ENCODE peak calls at places on chromosomes 6 and 20, in ten cellular contexts. One of them, this sample, is unnamed.

GRCh38 chr20:38941726-38942389 is 15.6 kb downstream of the FAM83D start:
- DNase-seq in SK-N-SH: no peak
- DNase-seq in effector CD4-positive, alpha-beta T cell: no peak
- DNase-seq in OCI-LY7: no peak
- DNase-seq in dermis blood vessel endothelial cell: no peak
- DNase-seq in activated gamma-delta T cell treated with anti-CD3 and anti-CD28 coated beads, Interleukin-2, amount 50 U/mL, for 16 hours: no peak
- DNase-seq in hypothalamus: no peak
- DNase-seq in germinal center: no peak
- DNase-seq in cardiac muscle cell: no peak
- DNase-seq in SHP77: no peak
- DNase-seq in this sample: no peak

GRCh38 chr20:44384423-44385027 is 29.0 kb downstream of the HNF4A start:
- DNase-seq in SK-N-SH: peak
- DNase-seq in effector CD4-positive, alpha-beta T cell: peak
- DNase-seq in OCI-LY7: peak
- DNase-seq in dermis blood vessel endothelial cell: peak
- DNase-seq in activated gamma-delta T cell treated with anti-CD3 and anti-CD28 coated beads, Interleukin-2, amount 50 U/mL, for 16 hours: peak
- DNase-seq in hypothalamus: peak
- DNase-seq in germinal center: peak
- DNase-seq in cardiac muscle cell: peak
- DNase-seq in SHP77: peak
- DNase-seq in this sample: peak

GRCh38 chr20:59665656-59666555 is 61.6 kb downstream of the PHACTR3 start:
- DNase-seq in SK-N-SH: no peak
- DNase-seq in effector CD4-positive, alpha-beta T cell: no peak
- DNase-seq in OCI-LY7: no peak
- DNase-seq in dermis blood vessel endothelial cell: no peak
- DNase-seq in activated gamma-delta T cell treated with anti-CD3 and anti-CD28 coated beads, Interleukin-2, amount 50 U/mL, for 16 hours: no peak
- DNase-seq in hypothalamus: no peak
- DNase-seq in germinal center: no peak
- DNase-seq in cardiac muscle cell: no peak
- DNase-seq in SHP77: no peak
- DNase-seq in this sample: no peak

GRCh38 chr20:1301031-1301529 is 27.9 kb downstream of the SDCBP2 start:
- DNase-seq in SK-N-SH: no peak
- DNase-seq in effector CD4-positive, alpha-beta T cell: peak
- DNase-seq in OCI-LY7: no peak
- DNase-seq in dermis blood vessel endothelial cell: peak
- DNase-seq in activated gamma-delta T cell treated with anti-CD3 and anti-CD28 coated beads, Interleukin-2, amount 50 U/mL, for 16 hours: no peak
- DNase-seq in hypothalamus: no peak
- DNase-seq in germinal center: no peak
- DNase-seq in cardiac muscle cell: no peak
- DNase-seq in SHP77: no peak
- DNase-seq in this sample: no peak

GRCh38 chr6:112232845-112233256 is 21.5 kb downstream of the LAMA4 start:
- DNase-seq in SK-N-SH: peak
- DNase-seq in effector CD4-positive, alpha-beta T cell: no peak
- DNase-seq in OCI-LY7: no peak
- DNase-seq in dermis blood vessel endothelial cell: peak
- DNase-seq in activated gamma-delta T cell treated with anti-CD3 and anti-CD28 coated beads, Interleukin-2, amount 50 U/mL, for 16 hours: no peak
- DNase-seq in hypothalamus: no peak
- DNase-seq in germinal center: no peak
- DNase-seq in cardiac muscle cell: no peak
- DNase-seq in SHP77: no peak
- DNase-seq in this sample: no peak

GRCh38 chr6:53524455-53524815 is 20.5 kb downstream of the GCLC start:
- DNase-seq in SK-N-SH: no peak
- DNase-seq in effector CD4-positive, alpha-beta T cell: no peak
- DNase-seq in OCI-LY7: no peak
- DNase-seq in dermis blood vessel endothelial cell: peak
- DNase-seq in activated gamma-delta T cell treated with anti-CD3 and anti-CD28 coated beads, Interleukin-2, amount 50 U/mL, for 16 hours: no peak
- DNase-seq in hypothalamus: no peak
- DNase-seq in germinal center: no peak
- DNase-seq in cardiac muscle cell: no peak
- DNase-seq in SHP77: no peak
- DNase-seq in this sample: no peak

GRCh38 chr6:158661156-158661555 is 11.3 kb downstream of the SYTL3 start:
- DNase-seq in SK-N-SH: no peak
- DNase-seq in effector CD4-positive, alpha-beta T cell: no peak
- DNase-seq in OCI-LY7: no peak
- DNase-seq in dermis blood vessel endothelial cell: no peak
- DNase-seq in activated gamma-delta T cell treated with anti-CD3 and anti-CD28 coated beads, Interleukin-2, amount 50 U/mL, for 16 hours: no peak
- DNase-seq in hypothalamus: no peak
- DNase-seq in germinal center: no peak
- DNase-seq in cardiac muscle cell: no peak
- DNase-seq in SHP77: no peak
- DNase-seq in this sample: no peak

GRCh38 chr20:40148886-40149285 is 540.1 kb downstream of the MAFB start:
- DNase-seq in SK-N-SH: no peak
- DNase-seq in effector CD4-positive, alpha-beta T cell: no peak
- DNase-seq in OCI-LY7: no peak
- DNase-seq in dermis blood vessel endothelial cell: no peak
- DNase-seq in activated gamma-delta T cell treated with anti-CD3 and anti-CD28 coated beads, Interleukin-2, amount 50 U/mL, for 16 hours: no peak
- DNase-seq in hypothalamus: no peak
- DNase-seq in germinal center: no peak
- DNase-seq in cardiac muscle cell: no peak
- DNase-seq in SHP77: no peak
- DNase-seq in this sample: no peak

GRCh38 chr6:137237413-137238170 is 18.4 kb upstream of the IFNGR1 start:
- DNase-seq in SK-N-SH: no peak
- DNase-seq in effector CD4-positive, alpha-beta T cell: no peak
- DNase-seq in OCI-LY7: no peak
- DNase-seq in dermis blood vessel endothelial cell: peak
- DNase-seq in activated gamma-delta T cell treated with anti-CD3 and anti-CD28 coated beads, Interleukin-2, amount 50 U/mL, for 16 hours: no peak
- DNase-seq in hypothalamus: no peak
- DNase-seq in germinal center: no peak
- DNase-seq in cardiac muscle cell: no peak
- DNase-seq in SHP77: no peak
- DNase-seq in this sample: no peak

GRCh38 chr6:44062771-44063560 is 64.3 kb downstream of the MRPL14 start:
- DNase-seq in SK-N-SH: peak
- DNase-seq in effector CD4-positive, alpha-beta T cell: no peak
- DNase-seq in OCI-LY7: peak
- DNase-seq in dermis blood vessel endothelial cell: peak
- DNase-seq in activated gamma-delta T cell treated with anti-CD3 and anti-CD28 coated beads, Interleukin-2, amount 50 U/mL, for 16 hours: no peak
- DNase-seq in hypothalamus: no peak
- DNase-seq in germinal center: peak
- DNase-seq in cardiac muscle cell: no peak
- DNase-seq in SHP77: no peak
- DNase-seq in this sample: no peak

GRCh38 chr6:127516676-127517273 is 2.4 kb downstream of the MTCL3 start:
- DNase-seq in SK-N-SH: peak
- DNase-seq in effector CD4-positive, alpha-beta T cell: peak
- DNase-seq in OCI-LY7: peak
- DNase-seq in dermis blood vessel endothelial cell: peak
- DNase-seq in activated gamma-delta T cell treated with anti-CD3 and anti-CD28 coated beads, Interleukin-2, amount 50 U/mL, for 16 hours: peak
- DNase-seq in hypothalamus: no peak
- DNase-seq in germinal center: peak
- DNase-seq in cardiac muscle cell: peak
- DNase-seq in SHP77: peak
- DNase-seq in this sample: no peak

GRCh38 chr6:116314878-116315277 is 35.1 kb upstream of the TSPYL1 start:
- DNase-seq in SK-N-SH: no peak
- DNase-seq in effector CD4-positive, alpha-beta T cell: no peak
- DNase-seq in OCI-LY7: no peak
- DNase-seq in dermis blood vessel endothelial cell: peak
- DNase-seq in activated gamma-delta T cell treated with anti-CD3 and anti-CD28 coated beads, Interleukin-2, amount 50 U/mL, for 16 hours: no peak
- DNase-seq in hypothalamus: no peak
- DNase-seq in germinal center: no peak
- DNase-seq in cardiac muscle cell: no peak
- DNase-seq in SHP77: no peak
- DNase-seq in this sample: no peak

GRCh38 chr6:157099912-157100593 is 223.3 kb downstream of the TMEM242 start:
- DNase-seq in SK-N-SH: no peak
- DNase-seq in effector CD4-positive, alpha-beta T cell: peak
- DNase-seq in OCI-LY7: no peak
- DNase-seq in dermis blood vessel endothelial cell: peak
- DNase-seq in activated gamma-delta T cell treated with anti-CD3 and anti-CD28 coated beads, Interleukin-2, amount 50 U/mL, for 16 hours: peak
- DNase-seq in hypothalamus: no peak
- DNase-seq in germinal center: peak
- DNase-seq in cardiac muscle cell: no peak
- DNase-seq in SHP77: no peak
- DNase-seq in this sample: no peak

GRCh38 chr6:148565931-148566663 is 180.7 kb upstream of the UST start:
- DNase-seq in SK-N-SH: no peak
- DNase-seq in effector CD4-positive, alpha-beta T cell: no peak
- DNase-seq in OCI-LY7: no peak
- DNase-seq in dermis blood vessel endothelial cell: peak
- DNase-seq in activated gamma-delta T cell treated with anti-CD3 and anti-CD28 coated beads, Interleukin-2, amount 50 U/mL, for 16 hours: no peak
- DNase-seq in hypothalamus: no peak
- DNase-seq in germinal center: no peak
- DNase-seq in cardiac muscle cell: no peak
- DNase-seq in SHP77: no peak
- DNase-seq in this sample: no peak

GRCh38 chr6:144434308-144434990 is 149.3 kb downstream of the UTRN start:
- DNase-seq in SK-N-SH: no peak
- DNase-seq in effector CD4-positive, alpha-beta T cell: no peak
- DNase-seq in OCI-LY7: no peak
- DNase-seq in dermis blood vessel endothelial cell: peak
- DNase-seq in activated gamma-delta T cell treated with anti-CD3 and anti-CD28 coated beads, Interleukin-2, amount 50 U/mL, for 16 hours: no peak
- DNase-seq in hypothalamus: no peak
- DNase-seq in germinal center: no peak
- DNase-seq in cardiac muscle cell: no peak
- DNase-seq in SHP77: no peak
- DNase-seq in this sample: no peak

GRCh38 chr20:5061209-5061608 is 58.5 kb downstream of the PCNA start:
- DNase-seq in SK-N-SH: no peak
- DNase-seq in effector CD4-positive, alpha-beta T cell: no peak
- DNase-seq in OCI-LY7: no peak
- DNase-seq in dermis blood vessel endothelial cell: peak
- DNase-seq in activated gamma-delta T cell treated with anti-CD3 and anti-CD28 coated beads, Interleukin-2, amount 50 U/mL, for 16 hours: no peak
- DNase-seq in hypothalamus: no peak
- DNase-seq in germinal center: no peak
- DNase-seq in cardiac muscle cell: no peak
- DNase-seq in SHP77: no peak
- DNase-seq in this sample: no peak

GRCh38 chr6:77466055-77467028 is 3.1 kb upstream of the HTR1B start:
- DNase-seq in SK-N-SH: peak
- DNase-seq in effector CD4-positive, alpha-beta T cell: no peak
- DNase-seq in OCI-LY7: no peak
- DNase-seq in dermis blood vessel endothelial cell: peak
- DNase-seq in activated gamma-delta T cell treated with anti-CD3 and anti-CD28 coated beads, Interleukin-2, amount 50 U/mL, for 16 hours: no peak
- DNase-seq in hypothalamus: no peak
- DNase-seq in germinal center: peak
- DNase-seq in cardiac muscle cell: peak
- DNase-seq in SHP77: peak
- DNase-seq in this sample: no peak

GRCh38 chr20:35344354-35344837 is 52.2 kb upstream of the FAM83C start:
- DNase-seq in SK-N-SH: peak
- DNase-seq in effector CD4-positive, alpha-beta T cell: no peak
- DNase-seq in OCI-LY7: no peak
- DNase-seq in dermis blood vessel endothelial cell: peak
- DNase-seq in activated gamma-delta T cell treated with anti-CD3 and anti-CD28 coated beads, Interleukin-2, amount 50 U/mL, for 16 hours: no peak
- DNase-seq in hypothalamus: no peak
- DNase-seq in germinal center: no peak
- DNase-seq in cardiac muscle cell: no peak
- DNase-seq in SHP77: peak
- DNase-seq in this sample: peak

GRCh38 chr6:70547313-70547712 is 19.4 kb upstream of the SDHAF4 start:
- DNase-seq in SK-N-SH: peak
- DNase-seq in effector CD4-positive, alpha-beta T cell: no peak
- DNase-seq in OCI-LY7: no peak
- DNase-seq in dermis blood vessel endothelial cell: peak
- DNase-seq in activated gamma-delta T cell treated with anti-CD3 and anti-CD28 coated beads, Interleukin-2, amount 50 U/mL, for 16 hours: no peak
- DNase-seq in hypothalamus: no peak
- DNase-seq in germinal center: no peak
- DNase-seq in cardiac muscle cell: peak
- DNase-seq in SHP77: no peak
- DNase-seq in this sample: no peak

GRCh38 chr6:85579581-85579980 is 14.1 kb downstream of the SNX14 start:
- DNase-seq in SK-N-SH: no peak
- DNase-seq in effector CD4-positive, alpha-beta T cell: no peak
- DNase-seq in OCI-LY7: no peak
- DNase-seq in dermis blood vessel endothelial cell: no peak
- DNase-seq in activated gamma-delta T cell treated with anti-CD3 and anti-CD28 coated beads, Interleukin-2, amount 50 U/mL, for 16 hours: no peak
- DNase-seq in hypothalamus: no peak
- DNase-seq in germinal center: no peak
- DNase-seq in cardiac muscle cell: no peak
- DNase-seq in SHP77: no peak
- DNase-seq in this sample: no peak

GRCh38 chr20:41135187-41135887 is 2.0 kb upstream of the PLCG1 start:
- DNase-seq in SK-N-SH: peak
- DNase-seq in effector CD4-positive, alpha-beta T cell: peak
- DNase-seq in OCI-LY7: peak
- DNase-seq in dermis blood vessel endothelial cell: peak
- DNase-seq in activated gamma-delta T cell treated with anti-CD3 and anti-CD28 coated beads, Interleukin-2, amount 50 U/mL, for 16 hours: peak
- DNase-seq in hypothalamus: no peak
- DNase-seq in germinal center: peak
- DNase-seq in cardiac muscle cell: peak
- DNase-seq in SHP77: no peak
- DNase-seq in this sample: no peak

GRCh38 chr6:71726121-71726520 is 160.2 kb upstream of the RIMS1 start:
- DNase-seq in SK-N-SH: no peak
- DNase-seq in effector CD4-positive, alpha-beta T cell: no peak
- DNase-seq in OCI-LY7: no peak
- DNase-seq in dermis blood vessel endothelial cell: no peak
- DNase-seq in activated gamma-delta T cell treated with anti-CD3 and anti-CD28 coated beads, Interleukin-2, amount 50 U/mL, for 16 hours: no peak
- DNase-seq in hypothalamus: no peak
- DNase-seq in germinal center: no peak
- DNase-seq in cardiac muscle cell: no peak
- DNase-seq in SHP77: no peak
- DNase-seq in this sample: no peak

GRCh38 chr6:18835976-18836375 is 448.8 kb downstream of the RNF144B start:
- DNase-seq in SK-N-SH: no peak
- DNase-seq in effector CD4-positive, alpha-beta T cell: no peak
- DNase-seq in OCI-LY7: no peak
- DNase-seq in dermis blood vessel endothelial cell: no peak
- DNase-seq in activated gamma-delta T cell treated with anti-CD3 and anti-CD28 coated beads, Interleukin-2, amount 50 U/mL, for 16 hours: no peak
- DNase-seq in hypothalamus: no peak
- DNase-seq in germinal center: no peak
- DNase-seq in cardiac muscle cell: no peak
- DNase-seq in SHP77: no peak
- DNase-seq in this sample: no peak

GRCh38 chr6:160926281-160927276 is 65.0 kb upstream of the MAP3K4 start:
- DNase-seq in SK-N-SH: no peak
- DNase-seq in effector CD4-positive, alpha-beta T cell: no peak
- DNase-seq in OCI-LY7: no peak
- DNase-seq in dermis blood vessel endothelial cell: no peak
- DNase-seq in activated gamma-delta T cell treated with anti-CD3 and anti-CD28 coated beads, Interleukin-2, amount 50 U/mL, for 16 hours: no peak
- DNase-seq in hypothalamus: no peak
- DNase-seq in germinal center: no peak
- DNase-seq in cardiac muscle cell: no peak
- DNase-seq in SHP77: no peak
- DNase-seq in this sample: no peak

GRCh38 chr6:11500008-11500407 is 37.5 kb upstream of the TMEM170B start:
- DNase-seq in SK-N-SH: no peak
- DNase-seq in effector CD4-positive, alpha-beta T cell: no peak
- DNase-seq in OCI-LY7: no peak
- DNase-seq in dermis blood vessel endothelial cell: peak
- DNase-seq in activated gamma-delta T cell treated with anti-CD3 and anti-CD28 coated beads, Interleukin-2, amount 50 U/mL, for 16 hours: no peak
- DNase-seq in hypothalamus: no peak
- DNase-seq in germinal center: no peak
- DNase-seq in cardiac muscle cell: no peak
- DNase-seq in SHP77: no peak
- DNase-seq in this sample: no peak

GRCh38 chr6:38134704-38135088 is 315.2 kb downstream of the ZFAND3 start:
- DNase-seq in SK-N-SH: no peak
- DNase-seq in effector CD4-positive, alpha-beta T cell: no peak
- DNase-seq in OCI-LY7: no peak
- DNase-seq in dermis blood vessel endothelial cell: no peak
- DNase-seq in activated gamma-delta T cell treated with anti-CD3 and anti-CD28 coated beads, Interleukin-2, amount 50 U/mL, for 16 hours: no peak
- DNase-seq in hypothalamus: no peak
- DNase-seq in germinal center: no peak
- DNase-seq in cardiac muscle cell: no peak
- DNase-seq in SHP77: no peak
- DNase-seq in this sample: no peak

GRCh38 chr20:1171461-1172093 is 13.2 kb downstream of the TMEM74B start:
- DNase-seq in SK-N-SH: no peak
- DNase-seq in effector CD4-positive, alpha-beta T cell: no peak
- DNase-seq in OCI-LY7: peak
- DNase-seq in dermis blood vessel endothelial cell: peak
- DNase-seq in activated gamma-delta T cell treated with anti-CD3 and anti-CD28 coated beads, Interleukin-2, amount 50 U/mL, for 16 hours: no peak
- DNase-seq in hypothalamus: no peak
- DNase-seq in germinal center: no peak
- DNase-seq in cardiac muscle cell: peak
- DNase-seq in SHP77: no peak
- DNase-seq in this sample: no peak

GRCh38 chr6:15207923-15208322 is 37.9 kb upstream of the JARID2 start:
- DNase-seq in SK-N-SH: no peak
- DNase-seq in effector CD4-positive, alpha-beta T cell: no peak
- DNase-seq in OCI-LY7: no peak
- DNase-seq in dermis blood vessel endothelial cell: no peak
- DNase-seq in activated gamma-delta T cell treated with anti-CD3 and anti-CD28 coated beads, Interleukin-2, amount 50 U/mL, for 16 hours: no peak
- DNase-seq in hypothalamus: no peak
- DNase-seq in germinal center: no peak
- DNase-seq in cardiac muscle cell: no peak
- DNase-seq in SHP77: no peak
- DNase-seq in this sample: no peak

This sample was measured in omental fat pad.